ENCODE peak calls at places on chromosomes 5 and 9, in seven cellular contexts. G is brain microvascular endothelial cell, U is IMR-90, K is GM12891, B is renal cortical epithelial cell, R is progenitor cell of endocrine pancreas, X is DMS153. V is an unnamed sample.

GRCh38 chr5:32251864-32252458 is 60.8 kb downstream of the MTMR12 start:
- DNase-seq in U (no peak), K (no peak), G (no peak), X (no peak), B (no peak), R (no peak), V (no peak)

GRCh38 chr9:89541798-89542197 is 43.9 kb upstream of the SEMA4D start:
- DNase-seq in R (no peak), X (no peak), K (no peak), U (no peak), G (no peak), B (no peak), V (no peak)

GRCh38 chr5:95331358-95331757 is 46.5 kb upstream of the MCTP1 start:
- DNase-seq in G (no peak), U (no peak), X (no peak), B (peak; percentile 32), R (no peak), K (no peak), V (no peak)

GRCh38 chr5:74318985-74319563 is 321.5 kb downstream of the ENC1 start:
- DNase-seq in X (no peak), R (no peak), U (peak; percentile 58), B (peak; percentile 69), G (no peak), K (no peak), V (no peak)

GRCh38 chr5:107593009-107593408 is 77.7 kb downstream of the EFNA5 start:
- DNase-seq in R (no peak), U (no peak), K (no peak), G (no peak), X (no peak), B (no peak), V (no peak)

GRCh38 chr9:38416461-38416860 is 7.8 kb downstream of the IGFBPL1 start:
- DNase-seq in K (no peak), B (no peak), G (no peak), X (no peak), U (no peak), R (no peak), V (no peak)

GRCh38 chr9:7153566-7153965 is 395.8 kb downstream of the KDM4C start:
- DNase-seq in G (no peak), K (no peak), B (no peak), X (no peak), U (no peak), R (no peak), V (no peak)

GRCh38 chr5:80105698-80106439 is 70.7 kb downstream of the THBS4 start:
- DNase-seq in X (no peak), G (no peak), R (no peak), K (no peak), B (no peak), U (no peak), V (no peak)

GRCh38 chr9:91433180-91433579 is 9.5 kb upstream of the NFIL3 start:
- DNase-seq in K (no peak), X (peak; percentile 31), G (peak; percentile 85), B (peak; percentile 97), R (no peak), U (peak; percentile 98), V (peak; percentile 76)

GRCh38 chr5:134328619-134329018 is 38.4 kb downstream of the CDKL3 start:
- DNase-seq in G (no peak), K (no peak), X (no peak), U (no peak), B (peak; percentile 24), R (no peak), V (no peak)

GRCh38 chr9:73643379-73644013 is 491.8 kb downstream of the ANXA1 start:
- DNase-seq in B (peak; percentile 65), G (peak; percentile 2), K (no peak), U (no peak), X (no peak), R (no peak), V (no peak)

GRCh38 chr9:81410201-81410600 is 279.1 kb downstream of the TLE1 start:
- DNase-seq in X (no peak), K (no peak), U (peak; percentile 91), G (peak; percentile 80), B (peak; percentile 96), R (no peak), V (peak; percentile 35)

GRCh38 chr9:93111371-93112115 is 15.5 kb downstream of the CARD19 start:
- DNase-seq in R (no peak), K (no peak), X (no peak), G (peak; percentile 51), B (peak; percentile 79), U (peak; percentile 48), V (no peak)

GRCh38 chr9:90659626-90660364 is 17.2 kb upstream of the DIRAS2 start:
- DNase-seq in G (peak; percentile 57), K (no peak), B (peak; percentile 37), X (no peak), R (no peak), U (peak; percentile 28), V (no peak)